ENCODE peak calls at places on chromosomes 2 and 18, in ten cellular contexts. G, H, Q, T, I, U, P, V, N and S are unnamed samples.

GRCh38 chr18:10353791-10354190 is 100.6 kb upstream of the APCDD1 start:
- DNase-seq in V (no peak), P (no peak), T (no peak), H (no peak), I (peak; percentile 83), Q (peak; percentile 81), G (no peak), N (no peak), U (no peak), S (no peak)

GRCh38 chr2:3566806-3567205 is 8.3 kb upstream of the RPS7 start:
- DNase-seq in T (no peak), V (no peak), U (no peak), I (no peak), G (no peak), Q (no peak), H (no peak), N (no peak), P (no peak), S (no peak)

GRCh38 chr2:239249781-239250180 is 151.0 kb downstream of the HDAC4 start:
- DNase-seq in P (no peak), U (no peak), I (peak; percentile 92), Q (peak; percentile 77), N (peak; percentile 56), T (no peak), V (no peak), G (no peak), H (no peak), S (no peak)

GRCh38 chr18:47063070-47063469 is 27.6 kb upstream of the ELOA2 start:
- DNase-seq in U (no peak), N (no peak), V (no peak), Q (no peak), I (no peak), P (no peak), H (no peak), T (no peak), G (no peak), S (no peak)

GRCh38 chr2:201237486-201238241 is 22.7 kb upstream of the CASP8 start:
- DNase-seq in U (no peak), Q (no peak), V (no peak), H (no peak), P (no peak), N (no peak), T (no peak), I (no peak), G (no peak), S (no peak)

GRCh38 chr18:30044496-30044895 is 998.0 kb downstream of the DSC3 start:
- DNase-seq in T (no peak), U (no peak), Q (peak; percentile 12), G (no peak), V (no peak), I (no peak), P (no peak), N (no peak), H (no peak), S (no peak)

GRCh38 chr2:180520816-180521595 is 459.4 kb upstream of the UBE2E3 start:
- DNase-seq in V (no peak), H (no peak), P (no peak), U (no peak), I (peak; percentile 80), G (no peak), T (no peak), N (no peak), Q (peak; percentile 54), S (no peak)

GRCh38 chr2:58215429-58215828 is 25.7 kb downstream of the FANCL start:
- DNase-seq in T (no peak), U (no peak), V (no peak), P (no peak), N (no peak), I (no peak), Q (no peak), G (no peak), H (no peak), S (no peak)

GRCh38 chr2:61538179-61538919 is at the start of gene XPO1:
- DNase-seq in H (peak; percentile 100), Q (peak; percentile 99), U (peak; percentile 100), N (peak; percentile 99), P (peak; percentile 100), G (peak; percentile 97), T (peak; percentile 99), V (peak; percentile 99), I (peak; percentile 99), S (peak; percentile 94)

GRCh38 chr18:75810481-75810880 is 383.0 kb upstream of the SMIM21 start:
- DNase-seq in T (no peak), H (no peak), V (no peak), Q (no peak), P (no peak), I (no peak), U (no peak), N (no peak), G (no peak), S (no peak)

GRCh38 chr2:59314367-59314766 is 1073.2 kb upstream of the FANCL start:
- DNase-seq in T (no peak), U (no peak), P (no peak), Q (no peak), V (no peak), H (no peak), I (no peak), N (no peak), G (no peak), S (no peak)

GRCh38 chr2:163734911-163735691 is 707 bp downstream of the FIGN start:
- DNase-seq in I (peak; percentile 34), N (peak; percentile 69), U (no peak), P (no peak), T (no peak), H (no peak), Q (peak; percentile 10), G (no peak), V (no peak), S (no peak)

GRCh38 chr2:211133766-211134165 is 577.4 kb downstream of the CPS1 start:
- DNase-seq in N (no peak), H (no peak), U (no peak), Q (no peak), G (no peak), P (no peak), I (no peak), V (no peak), T (no peak), S (no peak)

GRCh38 chr2:193867454-193867853 is 1672.7 kb upstream of the TMEFF2 start:
- DNase-seq in U (no peak), G (no peak), V (no peak), Q (no peak), P (no peak), I (no peak), T (no peak), N (no peak), H (no peak), S (no peak)

GRCh38 chr2:54572262-54572635 is 116.1 kb downstream of the SPTBN1 start:
- DNase-seq in N (no peak), T (no peak), V (no peak), P (no peak), G (no peak), U (no peak), Q (peak; percentile 93), I (peak; percentile 87), H (no peak), S (no peak)

GRCh38 chr2:141824790-141825189 is 306.0 kb downstream of the LRP1B start:
- DNase-seq in H (no peak), V (no peak), U (no peak), T (no peak), I (no peak), G (no peak), P (no peak), Q (no peak), N (no peak), S (no peak)

GRCh38 chr2:54593249-54593648 is 130.2 kb upstream of the EML6 start:
- DNase-seq in H (no peak), T (no peak), U (no peak), N (no peak), V (no peak), Q (no peak), G (no peak), P (no peak), I (no peak), S (no peak)

GRCh38 chr2:219581346-219581745 is 9.2 kb downstream of the INHA start:
- DNase-seq in V (no peak), G (no peak), U (no peak), I (no peak), P (no peak), H (no peak), Q (no peak), T (no peak), N (no peak), S (no peak)

GRCh38 chr18:12295389-12296086 is 12.5 kb upstream of the TUBB6 start:
- DNase-seq in G (no peak), U (peak; percentile 50), V (no peak), Q (peak; percentile 76), T (no peak), N (no peak), I (peak; percentile 88), P (no peak), H (no peak), S (no peak)

GRCh38 chr18:51278045-51278649 is 80.7 kb upstream of the MEX3C start:
- DNase-seq in U (peak; percentile 64), Q (peak; percentile 19), P (peak; percentile 19), T (peak; percentile 24), V (no peak), H (peak; percentile 11), I (no peak), N (peak; percentile 4), G (peak; percentile 60), S (no peak)

GRCh38 chr2:185522472-185522871 is 216.1 kb upstream of the FSIP2 start:
- DNase-seq in G (no peak), V (no peak), H (no peak), T (no peak), I (no peak), P (no peak), U (no peak), Q (no peak), N (no peak), S (no peak)

GRCh38 chr2:238765590-238765989 is 82.3 kb upstream of the TWIST2 start:
- DNase-seq in G (no peak), Q (no peak), N (no peak), U (no peak), V (no peak), I (no peak), H (no peak), P (no peak), T (no peak), S (no peak)

GRCh38 chr2:159084395-159085370 is 116.2 kb downstream of the TANC1 start:
- DNase-seq in H (no peak), V (no peak), T (no peak), U (no peak), G (no peak), N (no peak), Q (no peak), I (no peak), P (no peak), S (no peak)

GRCh38 chr2:232229296-232229916 is 149.1 kb upstream of the ALPP start:
- DNase-seq in G (no peak), U (no peak), N (no peak), I (no peak), T (no peak), V (no peak), H (no peak), Q (peak; percentile 28), P (peak; percentile 5), S (no peak)

GRCh38 chr2:109494351-109494750 is 119.4 kb downstream of the SEPTIN10 start:
- DNase-seq in U (no peak), H (no peak), T (no peak), N (no peak), I (no peak), P (no peak), V (no peak), G (no peak), Q (no peak), S (no peak)

GRCh38 chr2:231170058-231170457 is 28.4 kb upstream of the ARMC9 start:
- DNase-seq in P (no peak), U (no peak), V (no peak), T (no peak), Q (no peak), G (no peak), N (no peak), H (no peak), I (no peak), S (no peak)